ENCODE peak calls at places on chromosomes 6 and 20, in six cellular contexts. R is IMR-90, H is heart left ventricle, Q is ovary, W is stomach, M is sigmoid colon. N is an unnamed sample.

GRCh38 chr20:2162125-2162822 is 60.6 kb downstream of the STK35 start:
- DNase-seq in R (peak), H (no peak), Q (no peak), W (no peak), M (peak), N (no peak)

GRCh38 chr20:48673485-48673884 is 154.3 kb downstream of the PREX1 start:
- DNase-seq in R (no peak), H (no peak), Q (no peak), W (no peak), M (no peak), N (no peak)

GRCh38 chr6:79538481-79538971 is 1.3 kb upstream of the LCA5 start:
- DNase-seq in R (no peak), H (no peak), Q (no peak), W (no peak), M (no peak), N (no peak)

GRCh38 chr6:89081129-89081422 is 525 bp downstream of the PNRC1 start:
- DNase-seq in R (no peak), H (no peak), Q (no peak), W (no peak), M (no peak), N (no peak)

GRCh38 chr6:148431413-148431812 is 88.8 kb downstream of the SASH1 start:
- DNase-seq in R (no peak), H (no peak), Q (no peak), W (no peak), M (no peak), N (no peak)

GRCh38 chr6:920512-920911 is 227.6 kb upstream of the EXOC2 start:
- DNase-seq in R (no peak), H (no peak), Q (no peak), W (no peak), M (no peak), N (no peak)

GRCh38 chr6:150272264-150272975 is 96.4 kb upstream of the IYD start:
- DNase-seq in R (no peak), H (no peak), Q (no peak), W (no peak), M (no peak), N (no peak)

GRCh38 chr6:20021795-20022194 is 184.6 kb downstream of the ID4 start:
- DNase-seq in R (no peak), H (no peak), Q (no peak), W (no peak), M (no peak), N (no peak)

GRCh38 chr20:40945754-40946451 is 82.7 kb upstream of the TOP1 start:
- DNase-seq in R (peak), H (peak), Q (peak), W (peak), M (peak), N (no peak)

GRCh38 chr6:153852034-153852433 is 187.0 kb upstream of the OPRM1 start:
- DNase-seq in R (no peak), H (no peak), Q (no peak), W (no peak), M (no peak), N (no peak)

GRCh38 chr6:30735668-30736314 is 6.7 kb downstream of the FLOT1 start:
- DNase-seq in R (no peak), H (no peak), Q (no peak), W (no peak), M (no peak), N (no peak)

GRCh38 chr6:36924131-36924530 is 30.4 kb upstream of the PI16 start:
- DNase-seq in R (peak), H (no peak), Q (no peak), W (no peak), M (no peak), N (no peak)

GRCh38 chr20:33674294-33675126 is at the start of gene NECAB3:
- DNase-seq in R (peak), H (peak), Q (peak), W (peak), M (peak), N (peak)

GRCh38 chr6:6816716-6817115 is 228.2 kb downstream of the LY86 start:
- DNase-seq in R (no peak), H (no peak), Q (no peak), W (no peak), M (no peak), N (no peak)

GRCh38 chr20:62892348-62893304 is 31.0 kb upstream of the TCFL5 start:
- DNase-seq in R (no peak), H (no peak), Q (no peak), W (no peak), M (no peak), N (no peak)

GRCh38 chr6:166775180-166775922 is 148.3 kb upstream of the RPS6KA2 start:
- DNase-seq in R (peak), H (peak), Q (peak), W (peak), M (no peak), N (peak)

GRCh38 chr6:165181951-165182414 is 127.4 kb downstream of the C6orf118 start:
- DNase-seq in R (no peak), H (no peak), Q (no peak), W (no peak), M (no peak), N (no peak)

GRCh38 chr20:58086763-58087566 is 141.5 kb downstream of the ANKRD60 start:
- DNase-seq in R (peak), H (peak), Q (no peak), W (no peak), M (peak), N (peak)

GRCh38 chr20:25076201-25076600 is 5.7 kb downstream of the VSX1 start:
- DNase-seq in R (no peak), H (no peak), Q (no peak), W (no peak), M (no peak), N (no peak)

GRCh38 chr20:10565922-10566897 is 107.6 kb downstream of the JAG1 start:
- DNase-seq in R (peak), H (no peak), Q (no peak), W (no peak), M (no peak), N (no peak)

GRCh38 chr20:41853803-41854202 is 235.6 kb upstream of the CHD6 start:
- DNase-seq in R (no peak), H (no peak), Q (no peak), W (no peak), M (no peak), N (no peak)

GRCh38 chr20:17617868-17618672 is 48.2 kb downstream of the DSTN start:
- DNase-seq in R (no peak), H (no peak), Q (no peak), W (peak), M (peak), N (peak)

GRCh38 chr20:2745060-2745910 is 52.7 kb downstream of the EBF4 start:
- DNase-seq in R (no peak), H (no peak), Q (no peak), W (no peak), M (peak), N (no peak)

GRCh38 chr20:18585134-18585533 is 2.7 kb upstream of the DTD1 start:
- DNase-seq in R (peak), H (no peak), Q (no peak), W (no peak), M (no peak), N (no peak)

GRCh38 chr6:148525453-148525852 is 182.8 kb downstream of the SASH1 start:
- DNase-seq in R (peak), H (no peak), Q (no peak), W (no peak), M (no peak), N (no peak)

GRCh38 chr6:21593927-21594421 is 423 bp downstream of the SOX4 start:
- DNase-seq in R (peak), H (peak), Q (no peak), W (peak), M (no peak), N (peak)

GRCh38 chr6:14924126-14925024 is 321.5 kb upstream of the JARID2 start:
- DNase-seq in R (peak), H (no peak), Q (no peak), W (no peak), M (no peak), N (no peak)

GRCh38 chr6:119978274-119978889 is 628.8 kb upstream of the MAN1A1 start:
- DNase-seq in R (peak), H (no peak), Q (no peak), W (no peak), M (no peak), N (no peak)

GRCh38 chr6:108163267-108163643 is 2.6 kb upstream of the NR2E1 start:
- DNase-seq in R (no peak), H (no peak), Q (no peak), W (no peak), M (no peak), N (no peak)

GRCh38 chr20:50892394-50892793 is 38.8 kb downstream of the ADNP start:
- DNase-seq in R (no peak), H (no peak), Q (no peak), W (no peak), M (no peak), N (no peak)

GRCh38 chr6:75157336-75157735 is 48.5 kb downstream of the COL12A1 start:
- DNase-seq in R (no peak), H (no peak), Q (no peak), W (no peak), M (no peak), N (no peak)

GRCh38 chr6:157094038-157094437 is 229.3 kb downstream of the TMEM242 start:
- DNase-seq in R (no peak), H (no peak), Q (no peak), W (no peak), M (no peak), N (no peak)

GRCh38 chr6:116200619-116201249 is 53.1 kb downstream of the TSPYL4 start:
- DNase-seq in R (peak), H (no peak), Q (no peak), W (no peak), M (no peak), N (no peak)

GRCh38 chr20:48926267-48926666 is 4.8 kb downstream of the ARFGEF2 start:
- DNase-seq in R (no peak), H (no peak), Q (no peak), W (no peak), M (no peak), N (no peak)

GRCh38 chr6:152775441-152775840 is 24.8 kb downstream of the VIP start:
- DNase-seq in R (no peak), H (no peak), Q (no peak), W (no peak), M (no peak), N (no peak)

GRCh38 chr6:34546551-34547321 is 9.4 kb downstream of the SPDEF start:
- DNase-seq in R (no peak), H (peak), Q (peak), W (peak), M (peak), N (no peak)

GRCh38 chr6:169046483-169047192 is 207.0 kb downstream of the THBS2 start:
- DNase-seq in R (peak), H (no peak), Q (no peak), W (no peak), M (no peak), N (no peak)

GRCh38 chr20:1377984-1378742 is 14.7 kb downstream of the FKBP1A start:
- DNase-seq in R (peak), H (no peak), Q (no peak), W (no peak), M (no peak), N (no peak)

GRCh38 chr6:167549187-167549586 is 224.3 kb downstream of the TTLL2 start:
- DNase-seq in R (no peak), H (no peak), Q (no peak), W (no peak), M (no peak), N (no peak)

GRCh38 chr6:28587011-28587745 is 61.5 kb downstream of the GPX5 start:
- DNase-seq in R (no peak), H (peak), Q (peak), W (peak), M (no peak), N (peak)
- H3K4me3 ChIP-seq in R (peak), H (peak), Q (peak), W (peak), M (peak), N (peak)

GRCh38 chr6:106771822-106772221 is 142.4 kb downstream of the QRSL1 start:
- DNase-seq in R (no peak), H (no peak), Q (no peak), W (no peak), M (no peak), N (no peak)
- TF ChIP-seq CTCF in R (no peak), H (no peak), Q (no peak), W (no peak), M (no peak), N (no peak)

GRCh38 chr6:112207131-112207530 is 47.2 kb downstream of the LAMA4 start:
- DNase-seq in R (no peak), H (no peak), Q (no peak), W (no peak), M (no peak), N (no peak)
- TF ChIP-seq POLR2A in R (no peak), H (no peak), Q (no peak), W (no peak), M (no peak), N (no peak)

GRCh38 chr20:46014517-46015396 is 6.0 kb downstream of the MMP9 start:
- DNase-seq in R (no peak), H (no peak), Q (no peak), W (no peak), M (no peak), N (no peak)
- H3K4me3 ChIP-seq in R (no peak), H (no peak), Q (no peak), W (no peak), M (no peak), N (no peak)

GRCh38 chr6:44631968-44632367 is 244.5 kb downstream of the CDC5L start:
- DNase-seq in R (no peak), H (no peak), Q (no peak), W (no peak), M (no peak), N (no peak)

GRCh38 chr6:44628347-44628746 is 240.8 kb downstream of the CDC5L start:
- DNase-seq in R (no peak), H (no peak), Q (no peak), W (no peak), M (no peak), N (no peak)

GRCh38 chr6:44629636-44630035 is 242.1 kb downstream of the CDC5L start:
- DNase-seq in R (no peak), H (no peak), Q (no peak), W (no peak), M (no peak), N (no peak)

GRCh38 chr6:44627879-44628271 is 240.4 kb downstream of the CDC5L start:
- DNase-seq in R (no peak), H (no peak), Q (no peak), W (no peak), M (no peak), N (no peak)

DNA sequence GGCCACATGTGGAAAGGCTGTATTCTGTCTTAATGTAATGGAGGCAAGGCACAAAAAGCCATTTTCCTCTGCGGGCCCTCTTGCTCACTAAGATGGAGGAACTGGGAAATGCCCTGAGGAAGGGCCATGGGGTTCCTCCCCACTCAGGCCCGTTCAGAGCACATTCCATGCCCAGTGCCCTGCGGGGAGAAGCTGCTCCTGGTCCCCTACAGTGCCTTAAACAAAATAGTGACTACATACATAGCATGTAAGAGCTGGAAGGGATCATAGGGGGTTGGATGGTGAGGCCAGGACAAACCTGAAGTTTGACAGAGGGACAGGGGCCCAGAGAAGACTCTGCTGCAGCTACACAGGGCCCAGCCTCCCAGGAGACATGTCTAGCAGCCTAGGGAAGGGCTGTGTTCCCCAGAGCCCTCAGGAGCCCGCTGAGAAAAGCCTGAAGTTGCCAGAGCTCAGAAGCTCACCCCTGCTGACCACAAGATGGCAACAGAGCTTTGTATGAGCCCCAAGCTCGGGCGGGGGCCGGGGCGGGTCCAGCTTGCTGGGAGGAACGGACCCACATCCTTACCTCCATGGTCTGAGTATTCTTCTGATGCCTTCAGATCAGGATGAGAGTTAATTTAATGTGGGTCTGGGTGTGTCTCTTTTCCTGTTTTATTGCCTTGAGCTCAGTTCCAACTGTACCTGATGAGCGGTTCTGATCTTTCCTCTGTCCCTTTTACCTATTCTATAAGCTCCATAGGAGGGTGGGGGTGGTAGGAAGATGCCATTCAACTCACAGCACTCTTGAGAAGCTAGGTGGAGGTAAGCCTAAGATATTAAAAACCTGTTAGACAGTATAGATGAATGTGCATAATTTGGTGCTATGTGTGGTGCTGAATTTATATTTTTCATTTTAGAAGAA is 242.9 kb downstream of the CDC5L start:
- DNase-seq in R (peak), H (no peak), Q (peak), W (peak), M (no peak), N (peak)
- TF ChIP-seq CTCF in R (peak), H (peak), Q (no peak), W (no peak), M (no peak), N (no peak)

DNA sequence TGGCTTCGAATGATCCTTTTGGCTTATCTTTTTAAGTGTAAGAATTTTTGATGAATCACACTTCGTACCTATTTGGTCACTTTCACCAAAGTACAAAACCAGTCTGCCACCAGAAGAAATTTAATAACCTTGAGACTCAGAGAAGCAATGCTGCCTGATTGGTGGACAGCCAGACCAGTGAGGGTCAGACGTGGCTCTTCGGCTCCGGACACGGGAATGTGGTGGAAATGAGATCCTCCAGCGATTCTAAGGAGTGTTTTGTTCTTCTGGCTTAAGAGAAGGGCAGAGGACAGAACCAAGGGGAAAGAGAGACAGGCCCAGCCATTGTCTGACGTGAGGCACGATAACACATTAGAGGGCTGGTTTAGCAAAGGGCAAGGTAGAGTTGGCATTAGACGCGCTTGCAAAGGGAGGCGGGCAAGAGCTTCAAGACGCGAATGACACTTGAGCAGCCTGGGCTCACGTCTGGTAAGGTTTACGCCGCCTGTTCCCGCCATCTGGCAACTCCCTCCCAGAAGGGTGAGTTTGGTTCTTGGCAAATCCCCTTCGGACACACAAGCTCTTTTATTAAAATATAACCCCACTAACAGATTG is 49.9 kb upstream of the EZR start:
- DNase-seq in R (no peak), H (no peak), Q (no peak), W (no peak), M (no peak), N (no peak)
- TF ChIP-seq POLR2A in R (no peak), H (no peak), Q (no peak), W (peak), M (peak), N (peak)